ENCODE peak calls at places on chromosome 12, in four cellular contexts. One of them, this sample, is unnamed.

GRCh38 chr12:49588761-49589516 is 16.5 kb downstream of the FAM186B start:
- DNase-seq in stimulated activated CD4-positive, alpha-beta T cell treated with anti-CD3 and anti-CD28 coated beads, TNF-alpha, amount 100 ng/mL, for 24 hours: no peak
- DNase-seq in HuH-7.5: no peak
- DNase-seq in germinal center: no peak
- DNase-seq in this sample: no peak

GRCh38 chr12:124869011-124869665 is 5.5 kb upstream of the SCARB1 start:
- DNase-seq in stimulated activated CD4-positive, alpha-beta T cell treated with anti-CD3 and anti-CD28 coated beads, TNF-alpha, amount 100 ng/mL, for 24 hours: no peak
- DNase-seq in HuH-7.5: no peak
- DNase-seq in germinal center: no peak
- DNase-seq in this sample: no peak

GRCh38 chr12:51763743-51764142 is 84.8 kb downstream of the FIGNL2 start:
- DNase-seq in stimulated activated CD4-positive, alpha-beta T cell treated with anti-CD3 and anti-CD28 coated beads, TNF-alpha, amount 100 ng/mL, for 24 hours: no peak
- DNase-seq in HuH-7.5: no peak
- DNase-seq in germinal center: no peak
- DNase-seq in this sample: no peak

GRCh38 chr12:64008596-64008995 is 164.1 kb downstream of the SRGAP1 start:
- DNase-seq in stimulated activated CD4-positive, alpha-beta T cell treated with anti-CD3 and anti-CD28 coated beads, TNF-alpha, amount 100 ng/mL, for 24 hours: no peak
- DNase-seq in HuH-7.5: no peak
- DNase-seq in germinal center: no peak
- DNase-seq in this sample: no peak

GRCh38 chr12:120181991-120182631 is 12.4 kb downstream of the GCN1 start:
- DNase-seq in stimulated activated CD4-positive, alpha-beta T cell treated with anti-CD3 and anti-CD28 coated beads, TNF-alpha, amount 100 ng/mL, for 24 hours: no peak
- DNase-seq in HuH-7.5: peak; percentile 45
- DNase-seq in germinal center: no peak
- DNase-seq in this sample: peak; percentile 81

GRCh38 chr12:68733661-68734071 is 12.3 kb upstream of the SLC35E3 start:
- DNase-seq in stimulated activated CD4-positive, alpha-beta T cell treated with anti-CD3 and anti-CD28 coated beads, TNF-alpha, amount 100 ng/mL, for 24 hours: no peak
- DNase-seq in HuH-7.5: no peak
- DNase-seq in germinal center: no peak
- DNase-seq in this sample: peak; percentile 88

GRCh38 chr12:6321905-6322304 is 11.4 kb downstream of the PLEKHG6 start:
- DNase-seq in stimulated activated CD4-positive, alpha-beta T cell treated with anti-CD3 and anti-CD28 coated beads, TNF-alpha, amount 100 ng/mL, for 24 hours: no peak
- DNase-seq in HuH-7.5: no peak
- DNase-seq in germinal center: no peak
- DNase-seq in this sample: peak; percentile 0

GRCh38 chr12:31118831-31119530 is 45.3 kb downstream of the DDX11 start:
- DNase-seq in stimulated activated CD4-positive, alpha-beta T cell treated with anti-CD3 and anti-CD28 coated beads, TNF-alpha, amount 100 ng/mL, for 24 hours: peak; percentile 28
- DNase-seq in HuH-7.5: no peak
- DNase-seq in germinal center: no peak
- DNase-seq in this sample: no peak

GRCh38 chr12:34399631-34400422 is 377.5 kb downstream of the ALG10 start:
- DNase-seq in stimulated activated CD4-positive, alpha-beta T cell treated with anti-CD3 and anti-CD28 coated beads, TNF-alpha, amount 100 ng/mL, for 24 hours: no peak
- DNase-seq in HuH-7.5: no peak
- DNase-seq in germinal center: no peak
- DNase-seq in this sample: no peak

GRCh38 chr12:100346660-100347059 is 10.2 kb upstream of the SLC17A8 start:
- DNase-seq in stimulated activated CD4-positive, alpha-beta T cell treated with anti-CD3 and anti-CD28 coated beads, TNF-alpha, amount 100 ng/mL, for 24 hours: no peak
- DNase-seq in HuH-7.5: no peak
- DNase-seq in germinal center: no peak
- DNase-seq in this sample: no peak

GRCh38 chr12:127711108-127711507 is 555.9 kb upstream of the TMEM132C start:
- DNase-seq in stimulated activated CD4-positive, alpha-beta T cell treated with anti-CD3 and anti-CD28 coated beads, TNF-alpha, amount 100 ng/mL, for 24 hours: no peak
- DNase-seq in HuH-7.5: no peak
- DNase-seq in germinal center: no peak
- DNase-seq in this sample: peak; percentile 18

GRCh38 chr12:6852651-6853354 is 853 bp downstream of the USP5 start:
- DNase-seq in stimulated activated CD4-positive, alpha-beta T cell treated with anti-CD3 and anti-CD28 coated beads, TNF-alpha, amount 100 ng/mL, for 24 hours: peak; percentile 80
- DNase-seq in HuH-7.5: no peak
- DNase-seq in germinal center: no peak
- DNase-seq in this sample: peak; percentile 90

GRCh38 chr12:119589087-119589486 is 4.5 kb upstream of the TMEM233 start:
- DNase-seq in stimulated activated CD4-positive, alpha-beta T cell treated with anti-CD3 and anti-CD28 coated beads, TNF-alpha, amount 100 ng/mL, for 24 hours: no peak
- DNase-seq in HuH-7.5: no peak
- DNase-seq in germinal center: no peak
- DNase-seq in this sample: no peak

GRCh38 chr12:89793946-89794345 is 85.3 kb upstream of the ATP2B1 start:
- DNase-seq in stimulated activated CD4-positive, alpha-beta T cell treated with anti-CD3 and anti-CD28 coated beads, TNF-alpha, amount 100 ng/mL, for 24 hours: no peak
- DNase-seq in HuH-7.5: no peak
- DNase-seq in germinal center: no peak
- DNase-seq in this sample: no peak

GRCh38 chr12:109773384-109774011 is 59.7 kb downstream of the TRPV4 start:
- DNase-seq in stimulated activated CD4-positive, alpha-beta T cell treated with anti-CD3 and anti-CD28 coated beads, TNF-alpha, amount 100 ng/mL, for 24 hours: no peak
- DNase-seq in HuH-7.5: no peak
- DNase-seq in germinal center: no peak
- DNase-seq in this sample: peak; percentile 30

GRCh38 chr12:38886064-38886463 is 19.3 kb downstream of the CPNE8 start:
- DNase-seq in stimulated activated CD4-positive, alpha-beta T cell treated with anti-CD3 and anti-CD28 coated beads, TNF-alpha, amount 100 ng/mL, for 24 hours: no peak
- DNase-seq in HuH-7.5: peak; percentile 15
- DNase-seq in germinal center: no peak
- DNase-seq in this sample: peak; percentile 52

GRCh38 chr12:132493482-132494178 is 3.7 kb downstream of the FBRSL1 start:
- DNase-seq in stimulated activated CD4-positive, alpha-beta T cell treated with anti-CD3 and anti-CD28 coated beads, TNF-alpha, amount 100 ng/mL, for 24 hours: no peak
- DNase-seq in HuH-7.5: peak; percentile 98
- DNase-seq in germinal center: no peak
- DNase-seq in this sample: no peak

GRCh38 chr12:56007892-56008471 is 10.9 kb downstream of the SUOX start:
- DNase-seq in stimulated activated CD4-positive, alpha-beta T cell treated with anti-CD3 and anti-CD28 coated beads, TNF-alpha, amount 100 ng/mL, for 24 hours: no peak
- DNase-seq in HuH-7.5: peak; percentile 54
- DNase-seq in germinal center: peak; percentile 25
- DNase-seq in this sample: peak; percentile 47

GRCh38 chr12:52087961-52088820 is 8.7 kb downstream of the SMIM41 start:
- DNase-seq in stimulated activated CD4-positive, alpha-beta T cell treated with anti-CD3 and anti-CD28 coated beads, TNF-alpha, amount 100 ng/mL, for 24 hours: no peak
- DNase-seq in HuH-7.5: peak; percentile 13
- DNase-seq in germinal center: peak; percentile 80
- DNase-seq in this sample: no peak

GRCh38 chr12:54596526-54596946 is 8.1 kb upstream of the PPP1R1A start:
- DNase-seq in stimulated activated CD4-positive, alpha-beta T cell treated with anti-CD3 and anti-CD28 coated beads, TNF-alpha, amount 100 ng/mL, for 24 hours: peak; percentile 57
- DNase-seq in HuH-7.5: no peak
- DNase-seq in germinal center: peak; percentile 43
- DNase-seq in this sample: peak; percentile 73

This sample was measured in GM23248.